ENCODE peak calls at places on chromosome 6, in six cellular contexts. J is nucleus accumbens; Y is C1 segment of cervical spinal cord; X is AG20443; M is NCI-H1092; C is activated T-helper 1 cell treated with anti-CD3 and anti-CD28 coated beads, Interleukin-2, amount 50 U/mL, for 16 hours. W is an unnamed sample.

GRCh38 chr6:102126488-102126887 is 733.0 kb downstream of the GRIK2 start:
- DNase-seq in X (no peak), C (no peak), Y (no peak), M (no peak), J (no peak), W (no peak)

GRCh38 chr6:35046862-35047261 is 94.3 kb downstream of the TCP11 start:
- DNase-seq in J (no peak), M (no peak), X (no peak), Y (no peak), C (no peak), W (no peak)

GRCh38 chr6:150212745-150213144 is 69.9 kb downstream of the PPP1R14C start:
- DNase-seq in Y (no peak), C (no peak), J (no peak), M (no peak), X (no peak), W (no peak)

GRCh38 chr6:49202923-49203322 is 260.1 kb downstream of the MMUT start:
- DNase-seq in Y (no peak), J (no peak), X (no peak), C (no peak), M (no peak), W (no peak)

GRCh38 chr6:120899932-120900331 is 434.3 kb downstream of the TBC1D32 start:
- DNase-seq in M (no peak), J (no peak), C (no peak), X (no peak), Y (no peak), W (no peak)

GRCh38 chr6:41896280-41896679 is 1.1 kb upstream of the USP49 start:
- DNase-seq in J (no peak), M (no peak), X (no peak), Y (no peak), C (no peak), W (no peak)

GRCh38 chr6:79984261-79984660 is 20.2 kb upstream of the TTK start:
- DNase-seq in Y (no peak), X (peak; percentile 16), C (no peak), J (no peak), M (no peak), W (no peak)

GRCh38 chr6:17816921-17817611 is 110.3 kb upstream of the NUP153 start:
- DNase-seq in J (no peak), X (no peak), C (no peak), Y (no peak), M (no peak), W (no peak)

GRCh38 chr6:125791151-125791819 is 525 bp downstream of the NCOA7 start:
- DNase-seq in X (peak; percentile 64), M (no peak), C (no peak), J (peak; percentile 36), Y (peak; percentile 28), W (peak; percentile 49)

GRCh38 chr6:109446072-109446471 is 5.5 kb downstream of the SMPD2 start:
- DNase-seq in M (no peak), J (no peak), X (no peak), Y (no peak), C (no peak), W (no peak)

GRCh38 chr6:119479860-119480655 is 130.5 kb upstream of the MAN1A1 start:
- DNase-seq in Y (no peak), J (no peak), X (peak; percentile 10), M (no peak), C (no peak), W (peak; percentile 15)

GRCh38 chr6:309947-310346 is 17.7 kb downstream of the DUSP22 start:
- DNase-seq in Y (no peak), C (no peak), X (no peak), J (no peak), M (no peak), W (no peak)

GRCh38 chr6:118869350-118869749 is 24.6 kb upstream of the ASF1A start:
- DNase-seq in C (no peak), Y (no peak), J (no peak), M (no peak), X (peak; percentile 30), W (peak; percentile 23)

GRCh38 chr6:131159578-131159977 is 24.3 kb downstream of the AKAP7 start:
- DNase-seq in J (no peak), C (no peak), M (no peak), Y (no peak), X (peak; percentile 64), W (peak; percentile 66)

GRCh38 chr6:161369339-161369738 is 95.5 kb upstream of the AGPAT4 start:
- DNase-seq in X (peak; percentile 84), M (no peak), J (no peak), Y (no peak), C (no peak), W (peak; percentile 60)

GRCh38 chr6:13924146-13924948 is 405 bp upstream of the RNF182 start:
- DNase-seq in M (peak; percentile 24), C (no peak), J (no peak), Y (peak; percentile 59), X (peak; percentile 54), W (peak; percentile 48)

GRCh38 chr6:5746392-5747140 is 260.2 kb downstream of the NRN1 start:
- DNase-seq in C (no peak), Y (no peak), M (no peak), J (no peak), X (peak; percentile 46), W (peak; percentile 58)

GRCh38 chr6:32836873-32837272 is 1.7 kb downstream of the TAP2 start:
- DNase-seq in C (no peak), M (no peak), J (no peak), Y (no peak), X (no peak), W (no peak)

GRCh38 chr6:138757131-138757530 is 16.4 kb upstream of the CCDC28A start:
- DNase-seq in C (no peak), X (peak; percentile 27), Y (no peak), M (no peak), J (no peak), W (peak; percentile 31)

GRCh38 chr6:51292659-51293058 is 474.0 kb downstream of the TFAP2B start:
- DNase-seq in Y (no peak), X (peak; percentile 25), C (no peak), M (no peak), J (no peak), W (peak; percentile 44)

GRCh38 chr6:140711019-140711613 is 1336.7 kb upstream of the CITED2 start:
- DNase-seq in J (no peak), C (no peak), X (no peak), M (no peak), Y (no peak), W (no peak)

GRCh38 chr6:106539931-106540330 is 89.4 kb downstream of the RTN4IP1 start:
- DNase-seq in M (no peak), Y (no peak), X (no peak), C (no peak), J (no peak), W (no peak)

GRCh38 chr6:35804996-35805736 is at the start of gene LHFPL5:
- DNase-seq in J (no peak), X (peak; percentile 89), M (peak; percentile 25), C (no peak), Y (peak; percentile 5), W (peak; percentile 84)

GRCh38 chr6:168058691-168059551 is 20.1 kb downstream of the FRMD1 start:
- DNase-seq in M (no peak), Y (no peak), C (no peak), J (no peak), X (no peak), W (no peak)

GRCh38 chr6:167116838-167117228 is 6.1 kb upstream of the CCR6 start:
- DNase-seq in J (no peak), M (no peak), Y (no peak), C (no peak), X (no peak), W (no peak)

GRCh38 chr6:73513496-73513854 is 7.4 kb downstream of the EEF1A1 start:
- DNase-seq in Y (no peak), J (no peak), C (no peak), X (no peak), M (no peak), W (no peak)

GRCh38 chr6:79048611-79049010 is 29.4 kb downstream of the PHIP start:
- DNase-seq in C (no peak), X (peak; percentile 41), Y (no peak), M (no peak), J (no peak), W (peak; percentile 27)

GRCh38 chr6:159464827-159465226 is 228.2 kb downstream of the SOD2 start:
- DNase-seq in C (no peak), J (no peak), Y (no peak), M (no peak), X (peak; percentile 63), W (no peak)

GRCh38 chr6:53598584-53598983 is 53.7 kb upstream of the GCLC start:
- DNase-seq in J (no peak), X (no peak), C (no peak), M (no peak), Y (no peak), W (no peak)

GRCh38 chr6:156423075-156423474 is 354.1 kb upstream of the ARID1B start:
- DNase-seq in Y (no peak), M (no peak), C (no peak), X (no peak), J (no peak), W (no peak)

GRCh38 chr6:106927531-106928398 is 46.8 kb downstream of the CD24 start:
- DNase-seq in Y (no peak), X (peak; percentile 53), J (no peak), M (no peak), C (no peak), W (peak; percentile 26)

GRCh38 chr6:137866200-137866913 is 702 bp upstream of the TNFAIP3 start:
- DNase-seq in M (no peak), Y (peak; percentile 50), J (no peak), C (no peak), X (peak; percentile 57), W (no peak)

GRCh38 chr6:40856271-40856670 is 182.8 kb downstream of the UNC5CL start:
- DNase-seq in J (no peak), C (no peak), X (peak; percentile 19), M (no peak), Y (no peak), W (no peak)

GRCh38 chr6:2858678-2859324 is 17.1 kb upstream of the SERPINB1 start:
- DNase-seq in X (no peak), C (peak; percentile 38), J (no peak), M (no peak), Y (no peak), W (no peak)

GRCh38 chr6:124551711-124552233 is 410.5 kb upstream of the RNF217 start:
- DNase-seq in X (no peak), Y (no peak), C (no peak), J (no peak), M (no peak), W (no peak)

GRCh38 chr6:13763740-13764381 is 50.5 kb downstream of the MCUR1 start:
- DNase-seq in Y (no peak), X (no peak), J (no peak), M (no peak), C (no peak), W (no peak)